ENCODE peak calls at places on chromosomes 4 and X, in eight cellular contexts. H is NCI-H510A treated with DMSO at 0.1 percent for 48 hours; N is epithelial cell of esophagus; X is stimulated activated CD8-positive, alpha-beta memory T cell treated with anti-CD3 and anti-CD28 coated beads, Interleukin-4, amount 100 ng/mL, for 4 hours; F is smooth muscle cell of the brain vasculature; A is H9; W is fibroblast of the conjunctiva; E is head of caudate nucleus. Q is an unnamed sample.

GRCh38 chrX:132488819-132489255 is at the start of gene MBNL3:
- DNase-seq in H (peak), N (peak), F (no peak), W (peak), X (peak), E (peak), A (peak), Q (peak)

GRCh38 chrX:24672701-24673190 is 21.0 kb upstream of the POLA1 start:
- DNase-seq in A (no peak), W (no peak), F (no peak), N (no peak), X (no peak), E (peak), H (no peak), Q (no peak)

GRCh38 chr4:154719087-154719486 is 24.7 kb upstream of the LRAT start:
- DNase-seq in F (no peak), W (peak), A (no peak), X (no peak), H (no peak), E (no peak), N (peak), Q (no peak)

GRCh38 chr4:68369474-68369805 is 19.6 kb upstream of the YTHDC1 start:
- DNase-seq in F (no peak), N (peak), A (no peak), X (no peak), E (no peak), H (no peak), W (no peak), Q (no peak)

GRCh38 chrX:130118941-130119640 is 8.8 kb upstream of the ELF4 start:
- DNase-seq in N (no peak), F (no peak), H (no peak), W (no peak), A (no peak), X (no peak), E (no peak), Q (no peak)

GRCh38 chrX:45743081-45743533 is 542.4 kb upstream of the DIPK2B start:
- DNase-seq in E (no peak), X (no peak), H (no peak), A (peak), N (peak), F (no peak), W (peak), Q (no peak)

GRCh38 chr4:111662496-111662895 is 482.8 kb upstream of the FAM241A start:
- DNase-seq in F (no peak), A (no peak), N (no peak), W (no peak), E (no peak), X (no peak), H (no peak), Q (no peak)

GRCh38 chr4:51931461-51931860 is 88.5 kb downstream of the DCUN1D4 start:
- DNase-seq in X (no peak), H (no peak), A (no peak), W (no peak), E (no peak), N (no peak), F (no peak), Q (no peak)

GRCh38 chr4:103204114-103204513 is 6.0 kb upstream of the CENPE start:
- DNase-seq in F (no peak), W (no peak), E (no peak), X (no peak), N (peak), A (no peak), H (no peak), Q (no peak)

GRCh38 chr4:42715807-42716482 is 59.0 kb upstream of the ATP8A1 start:
- DNase-seq in A (no peak), H (no peak), E (no peak), N (peak), F (no peak), W (no peak), X (no peak), Q (no peak)

Q was measured in pancreas.